ENCODE peak calls at places on chromosomes 5 and 9, in six cellular contexts. N, W, O, H, D and B are unnamed samples.

GRCh38 chr9:87436694-87437093 is 61.0 kb upstream of the DAPK1 start:
- DNase-seq in N (no peak), W (no peak), O (no peak), H (no peak), D (no peak), B (no peak)

GRCh38 chr9:91047993-91048607 is 246.5 kb downstream of the SYK start:
- DNase-seq in N (peak), W (no peak), O (no peak), H (no peak), D (peak), B (no peak)

GRCh38 chr5:1746371-1747078 is 53.1 kb downstream of the MRPL36 start:
- DNase-seq in N (no peak), W (no peak), O (no peak), H (no peak), D (no peak), B (no peak)

GRCh38 chr9:83060557-83060956 is 2.4 kb downstream of the RASEF start:
- DNase-seq in N (no peak), W (no peak), O (no peak), H (no peak), D (no peak), B (no peak)

GRCh38 chr5:137487600-137487999 is 11.5 kb downstream of the SPOCK1 start:
- DNase-seq in N (no peak), W (no peak), O (no peak), H (no peak), D (peak), B (no peak)

GRCh38 chr5:4700082-4700481 is 440.0 kb upstream of the ADAMTS16 start:
- DNase-seq in N (peak), W (no peak), O (peak), H (peak), D (peak), B (peak)

GRCh38 chr5:62256161-62257017 is 49.6 kb upstream of the KIF2A start:
- DNase-seq in N (no peak), W (no peak), O (no peak), H (no peak), D (peak), B (no peak)

GRCh38 chr5:103908327-103909099 is 345.9 kb upstream of the NUDT12 start:
- DNase-seq in N (no peak), W (no peak), O (no peak), H (no peak), D (no peak), B (peak)

GRCh38 chr5:86968311-86968753 is 299.4 kb upstream of the RASA1 start:
- DNase-seq in N (peak), W (no peak), O (no peak), H (peak), D (peak), B (no peak)

GRCh38 chr5:23158179-23158578 is 305.0 kb upstream of the CDH12 start:
- DNase-seq in N (no peak), W (no peak), O (no peak), H (no peak), D (no peak), B (no peak)

GRCh38 chr9:130150779-130151381 is 21.3 kb upstream of the NCS1 start:
- DNase-seq in N (no peak), W (no peak), O (no peak), H (no peak), D (no peak), B (no peak)

GRCh38 chr9:134545213-134546211 is 96.1 kb upstream of the COL5A1 start:
- DNase-seq in N (no peak), W (no peak), O (no peak), H (no peak), D (peak), B (no peak)

GRCh38 chr9:33273266-33273971 is 8.6 kb downstream of the CHMP5 start:
- DNase-seq in N (no peak), W (no peak), O (no peak), H (no peak), D (no peak), B (no peak)

GRCh38 chr9:135849186-135849585 is 58.2 kb downstream of the CAMSAP1 start:
- DNase-seq in N (no peak), W (no peak), O (no peak), H (no peak), D (no peak), B (no peak)

GRCh38 chr9:125649315-125649714 is 57.7 kb downstream of the MAPKAP1 start:
- DNase-seq in N (peak), W (no peak), O (no peak), H (no peak), D (peak), B (no peak)

GRCh38 chr9:130172858-130173461 is 756 bp downstream of the NCS1 start:
- DNase-seq in N (peak), W (no peak), O (no peak), H (no peak), D (no peak), B (peak)

GRCh38 chr5:31225118-31225517 is 31.6 kb downstream of the CDH6 start:
- DNase-seq in N (no peak), W (no peak), O (no peak), H (no peak), D (peak), B (no peak)

GRCh38 chr5:90475436-90475980 is 844 bp downstream of the POLR3G start:
- DNase-seq in N (peak), W (no peak), O (no peak), H (no peak), D (no peak), B (peak)

GRCh38 chr9:106918825-106919509 is 56.0 kb downstream of the ZNF462 start:
- DNase-seq in N (no peak), W (no peak), O (no peak), H (peak), D (no peak), B (no peak)

GRCh38 chr5:171494452-171495121 is 75.1 kb downstream of the FGF18 start:
- DNase-seq in N (peak), W (no peak), O (peak), H (no peak), D (peak), B (peak)

GRCh38 chr9:120832766-120833165 is 10.0 kb downstream of the PSMD5 start:
- DNase-seq in N (no peak), W (no peak), O (no peak), H (no peak), D (no peak), B (no peak)

GRCh38 chr5:130141689-130142320 is 237.5 kb downstream of the CHSY3 start:
- DNase-seq in N (peak), W (peak), O (no peak), H (peak), D (peak), B (peak)

GRCh38 chr5:350355-350754 is 28.8 kb downstream of the AHRR start:
- DNase-seq in N (no peak), W (no peak), O (no peak), H (no peak), D (no peak), B (no peak)

GRCh38 chr5:518721-519120 is 5.5 kb downstream of the SLC9A3 start:
- DNase-seq in N (no peak), W (no peak), O (no peak), H (no peak), D (no peak), B (no peak)

GRCh38 chr9:107650321-107650720 is 160.8 kb upstream of the KLF4 start:
- DNase-seq in N (no peak), W (no peak), O (no peak), H (no peak), D (no peak), B (no peak)

DNA sequence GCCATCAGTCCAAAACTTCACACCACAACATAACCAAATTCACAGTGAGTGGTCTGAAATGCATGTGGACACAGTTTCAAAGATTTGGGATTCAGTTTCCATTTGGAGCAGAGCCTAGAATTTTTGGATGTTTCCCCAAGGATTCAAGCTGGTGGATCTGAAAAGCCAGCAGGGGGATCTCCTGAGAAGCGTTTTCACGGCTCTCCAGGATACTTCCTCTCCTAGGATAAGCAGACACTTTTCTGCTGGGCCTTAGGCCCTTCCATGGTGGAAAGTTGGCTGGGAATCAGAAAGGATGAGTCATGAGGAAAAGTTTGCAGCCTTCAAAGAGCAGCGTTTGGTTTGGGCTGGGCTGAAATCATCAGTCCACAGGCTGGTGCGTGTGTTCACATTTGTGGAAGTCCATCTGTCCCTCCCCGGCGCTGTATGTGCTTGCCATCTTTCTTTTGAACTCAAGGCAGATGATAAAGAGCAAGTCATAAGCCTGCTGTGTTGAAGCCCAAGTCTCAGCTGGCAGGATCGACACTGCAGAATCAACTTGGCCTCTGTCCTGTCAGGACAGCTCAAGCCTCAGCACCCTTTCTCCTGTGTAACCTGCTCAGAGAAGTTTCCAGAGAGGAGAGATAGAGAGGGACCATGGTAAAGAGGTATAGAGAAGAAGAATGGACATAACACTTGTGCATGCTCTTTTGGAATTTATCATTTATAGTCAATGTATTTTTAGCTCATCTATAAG is 152.6 kb upstream of the MSX2 start:
- DNase-seq in N (peak), W (no peak), O (peak), H (no peak), D (peak), B (no peak)
- TF ChIP-seq CTCF in N (peak), W (no peak), O (no peak), H (no peak), D (peak), B (no peak)

GRCh38 chr9:14654932-14655331 is 38.3 kb downstream of the ZDHHC21 start:
- DNase-seq in N (no peak), W (no peak), O (no peak), H (no peak), D (peak), B (no peak)

GRCh38 chr9:14653511-14653910 is 39.7 kb downstream of the ZDHHC21 start:
- DNase-seq in N (no peak), W (no peak), O (no peak), H (no peak), D (no peak), B (no peak)

GRCh38 chr9:14652729-14653377 is 40.4 kb downstream of the ZDHHC21 start:
- DNase-seq in N (no peak), W (no peak), O (no peak), H (no peak), D (peak), B (no peak)
- TF ChIP-seq CTCF in N (peak), W (peak), O (peak), H (peak), D (peak), B (peak)

DNA sequence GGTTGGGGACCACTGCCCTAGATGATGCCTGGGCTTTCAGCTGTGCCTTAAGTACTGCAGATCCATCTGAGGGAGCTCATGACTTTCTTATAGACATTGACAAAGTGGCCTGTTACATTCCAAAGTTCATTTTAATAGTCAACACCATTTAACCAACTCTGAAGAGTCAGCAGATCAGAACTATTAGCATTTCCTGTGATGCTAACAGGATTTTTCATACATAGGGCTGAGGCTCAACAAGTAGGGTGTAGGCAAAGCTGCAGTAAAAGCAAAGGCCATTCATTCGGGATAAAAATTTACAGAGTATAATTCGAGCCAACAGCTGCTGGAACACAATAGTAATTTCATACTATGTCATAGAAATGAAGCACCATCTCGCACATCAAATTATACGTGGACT is 105.4 kb downstream of the LPAR1 start:
- DNase-seq in N (no peak), W (no peak), O (no peak), H (no peak), D (no peak), B (no peak)
- TF ChIP-seq CTCF in N (no peak), W (no peak), O (no peak), H (no peak), D (no peak), B (no peak)

DNA sequence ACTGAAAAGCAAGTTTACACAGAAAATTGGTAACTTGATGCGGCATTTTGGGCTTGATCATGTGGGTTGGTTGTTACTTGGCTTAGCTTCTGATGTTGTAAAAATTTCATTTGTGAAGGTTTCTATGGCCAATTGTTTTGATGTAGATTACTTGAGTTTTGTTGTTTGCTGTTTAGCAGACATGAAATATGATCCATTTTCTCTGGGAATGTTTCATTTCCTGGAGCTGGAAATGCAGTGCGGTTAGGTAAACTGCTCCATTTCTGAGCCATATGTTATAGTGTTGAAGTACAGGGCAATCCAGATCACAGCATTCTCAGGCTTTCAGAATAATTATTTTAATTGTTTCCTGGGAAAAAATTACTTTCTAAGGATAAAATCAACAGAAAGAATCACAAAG is 396.9 kb downstream of the ENC1 start:
- DNase-seq in N (no peak), W (no peak), O (no peak), H (no peak), D (peak), B (no peak)
- TF ChIP-seq CTCF in N (no peak), W (no peak), O (no peak), H (no peak), D (no peak), B (no peak)